ENCODE peak calls at places on chromosomes 2 and 18, in four cellular contexts. One of them, this sample, is unnamed.

GRCh38 chr2:182999348-183000028 is 38.8 kb downstream of the NCKAP1 start:
- DNase-seq in GM13976: no peak
- DNase-seq in frontal cortex: no peak
- DNase-seq in DMS153: no peak
- DNase-seq in this sample: no peak

GRCh38 chr2:27049422-27050280 is 1.8 kb upstream of the AGBL5 start:
- DNase-seq in GM13976: peak; percentile 88
- DNase-seq in DMS153: no peak
- DNase-seq in frontal cortex: peak; percentile 65
- DNase-seq in this sample: no peak

GRCh38 chr2:9286553-9287399 is 80.2 kb downstream of the ASAP2 start:
- DNase-seq in frontal cortex: no peak
- DNase-seq in DMS153: no peak
- DNase-seq in GM13976: no peak
- DNase-seq in this sample: no peak

GRCh38 chr2:189880963-189881362 is 96.7 kb downstream of the PMS1 start:
- DNase-seq in DMS153: no peak
- DNase-seq in GM13976: no peak
- DNase-seq in frontal cortex: no peak
- DNase-seq in this sample: no peak

GRCh38 chr2:130808482-130809268 is 28.0 kb upstream of the ARHGEF4 start:
- DNase-seq in GM13976: no peak
- DNase-seq in frontal cortex: no peak
- DNase-seq in DMS153: no peak
- DNase-seq in this sample: no peak

GRCh38 chr18:74284501-74285004 is 7.2 kb downstream of the CYB5A start:
- DNase-seq in frontal cortex: no peak
- DNase-seq in DMS153: peak; percentile 23
- DNase-seq in GM13976: no peak
- DNase-seq in this sample: no peak

GRCh38 chr18:48079885-48080284 is 149.4 kb upstream of the SMAD2 start:
- DNase-seq in GM13976: no peak
- DNase-seq in frontal cortex: no peak
- DNase-seq in DMS153: no peak
- DNase-seq in this sample: no peak

GRCh38 chr2:178756843-178757242 is 50.4 kb downstream of the TTN start:
- DNase-seq in DMS153: no peak
- DNase-seq in frontal cortex: no peak
- DNase-seq in GM13976: no peak
- DNase-seq in this sample: no peak

GRCh38 chr2:16700566-16701259 is 35.1 kb upstream of the CYRIA start:
- DNase-seq in DMS153: no peak
- DNase-seq in GM13976: no peak
- DNase-seq in frontal cortex: no peak
- DNase-seq in this sample: no peak

GRCh38 chr2:38712871-38713270 is 38.3 kb downstream of the SRSF7 start:
- DNase-seq in frontal cortex: no peak
- DNase-seq in GM13976: no peak
- DNase-seq in DMS153: no peak
- DNase-seq in this sample: no peak

GRCh38 chr2:47501374-47502200 is 98.6 kb downstream of the MSH2 start:
- DNase-seq in DMS153: no peak
- DNase-seq in GM13976: no peak
- DNase-seq in frontal cortex: no peak
- DNase-seq in this sample: no peak

This sample was measured in AG09319.